ENCODE peak calls at places on chromosomes 12 and 14, in ten cellular contexts. One of them, this sample, is unnamed.

GRCh38 chr12:68012712-68013111 is 23.5 kb downstream of the IFNG-AS1 start:
- DNase-seq in IMR-90: no peak
- DNase-seq in iPS DF 6.9: no peak
- DNase-seq in pancreas: no peak
- DNase-seq in CD8-positive, alpha-beta memory T cell: no peak
- DNase-seq in hepatocyte: no peak
- DNase-seq in ovary: no peak
- DNase-seq in right atrium auricular region: no peak
- DNase-seq in transverse colon: no peak
- DNase-seq in tibial artery: no peak
- DNase-seq in this sample: no peak

GRCh38 chr12:64098709-64099354 is 123.3 kb downstream of the KICS2 start:
- DNase-seq in IMR-90: peak; percentile 84
- DNase-seq in iPS DF 6.9: no peak
- DNase-seq in pancreas: peak; percentile 25
- DNase-seq in CD8-positive, alpha-beta memory T cell: no peak
- DNase-seq in hepatocyte: no peak
- DNase-seq in ovary: no peak
- DNase-seq in right atrium auricular region: no peak
- DNase-seq in transverse colon: no peak
- DNase-seq in tibial artery: no peak
- DNase-seq in this sample: no peak

GRCh38 chr14:68248481-68249255 is 429.1 kb downstream of the RAD51B start:
- DNase-seq in IMR-90: peak; percentile 78
- DNase-seq in iPS DF 6.9: no peak
- DNase-seq in pancreas: no peak
- DNase-seq in CD8-positive, alpha-beta memory T cell: peak; percentile 57
- DNase-seq in hepatocyte: peak; percentile 74
- DNase-seq in ovary: peak; percentile 60
- DNase-seq in right atrium auricular region: peak; percentile 61
- DNase-seq in transverse colon: no peak
- DNase-seq in tibial artery: no peak
- DNase-seq in this sample: no peak

GRCh38 chr12:130965214-130965613 is 11.5 kb downstream of the ADGRD1 start:
- DNase-seq in IMR-90: no peak
- DNase-seq in iPS DF 6.9: no peak
- DNase-seq in pancreas: no peak
- DNase-seq in CD8-positive, alpha-beta memory T cell: no peak
- DNase-seq in hepatocyte: no peak
- DNase-seq in ovary: no peak
- DNase-seq in right atrium auricular region: no peak
- DNase-seq in transverse colon: no peak
- DNase-seq in tibial artery: no peak
- DNase-seq in this sample: no peak

GRCh38 chr12:104779134-104779533 is 179.0 kb downstream of the SLC41A2 start:
- DNase-seq in IMR-90: no peak
- DNase-seq in iPS DF 6.9: no peak
- DNase-seq in pancreas: no peak
- DNase-seq in CD8-positive, alpha-beta memory T cell: no peak
- DNase-seq in hepatocyte: no peak
- DNase-seq in ovary: no peak
- DNase-seq in right atrium auricular region: no peak
- DNase-seq in transverse colon: no peak
- DNase-seq in tibial artery: no peak
- DNase-seq in this sample: no peak

GRCh38 chr14:71551291-71551955 is 380.8 kb upstream of the RGS6 start:
- DNase-seq in IMR-90: peak; percentile 84
- DNase-seq in iPS DF 6.9: no peak
- DNase-seq in pancreas: no peak
- DNase-seq in CD8-positive, alpha-beta memory T cell: no peak
- DNase-seq in hepatocyte: peak; percentile 43
- DNase-seq in ovary: no peak
- DNase-seq in right atrium auricular region: no peak
- DNase-seq in transverse colon: no peak
- DNase-seq in tibial artery: no peak
- DNase-seq in this sample: no peak

GRCh38 chr14:52267501-52268190 is at the start of gene PTGDR:
- DNase-seq in IMR-90: no peak
- DNase-seq in iPS DF 6.9: no peak
- DNase-seq in pancreas: no peak
- DNase-seq in CD8-positive, alpha-beta memory T cell: peak; percentile 28
- DNase-seq in hepatocyte: peak; percentile 16
- DNase-seq in ovary: no peak
- DNase-seq in right atrium auricular region: no peak
- DNase-seq in transverse colon: peak; percentile 82
- DNase-seq in tibial artery: peak; percentile 35
- DNase-seq in this sample: peak; percentile 11

GRCh38 chr12:79776111-79776510 is 85.3 kb upstream of the PAWR start:
- DNase-seq in IMR-90: peak; percentile 68
- DNase-seq in iPS DF 6.9: no peak
- DNase-seq in pancreas: no peak
- DNase-seq in CD8-positive, alpha-beta memory T cell: no peak
- DNase-seq in hepatocyte: no peak
- DNase-seq in ovary: no peak
- DNase-seq in right atrium auricular region: no peak
- DNase-seq in transverse colon: no peak
- DNase-seq in tibial artery: no peak
- DNase-seq in this sample: no peak

GRCh38 chr14:100067971-100068959 is 3.0 kb downstream of the EVL start:
- DNase-seq in IMR-90: peak; percentile 50
- DNase-seq in iPS DF 6.9: no peak
- DNase-seq in pancreas: no peak
- DNase-seq in CD8-positive, alpha-beta memory T cell: peak; percentile 93
- DNase-seq in hepatocyte: no peak
- DNase-seq in ovary: no peak
- DNase-seq in right atrium auricular region: peak; percentile 74
- DNase-seq in transverse colon: peak; percentile 66
- DNase-seq in tibial artery: peak; percentile 45
- DNase-seq in this sample: peak; percentile 72

GRCh38 chr14:77965919-77966435 is 166.1 kb downstream of the ADCK1 start:
- DNase-seq in IMR-90: peak; percentile 8
- DNase-seq in iPS DF 6.9: no peak
- DNase-seq in pancreas: peak; percentile 18
- DNase-seq in CD8-positive, alpha-beta memory T cell: no peak
- DNase-seq in hepatocyte: peak; percentile 55
- DNase-seq in ovary: no peak
- DNase-seq in right atrium auricular region: no peak
- DNase-seq in transverse colon: no peak
- DNase-seq in tibial artery: no peak
- DNase-seq in this sample: no peak

GRCh38 chr14:21326972-21327371 is 47.1 kb downstream of the RPGRIP1 start:
- DNase-seq in IMR-90: no peak
- DNase-seq in iPS DF 6.9: no peak
- DNase-seq in pancreas: no peak
- DNase-seq in CD8-positive, alpha-beta memory T cell: no peak
- DNase-seq in hepatocyte: no peak
- DNase-seq in ovary: no peak
- DNase-seq in right atrium auricular region: no peak
- DNase-seq in transverse colon: no peak
- DNase-seq in tibial artery: no peak
- DNase-seq in this sample: no peak

GRCh38 chr14:63551338-63551737 is 8.2 kb upstream of the PPP2R5E start:
- DNase-seq in IMR-90: peak; percentile 69
- DNase-seq in iPS DF 6.9: no peak
- DNase-seq in pancreas: no peak
- DNase-seq in CD8-positive, alpha-beta memory T cell: no peak
- DNase-seq in hepatocyte: no peak
- DNase-seq in ovary: no peak
- DNase-seq in right atrium auricular region: no peak
- DNase-seq in transverse colon: no peak
- DNase-seq in tibial artery: no peak
- DNase-seq in this sample: no peak

GRCh38 chr12:115079760-115080159 is 395.8 kb upstream of the TBX3 start:
- DNase-seq in IMR-90: no peak
- DNase-seq in iPS DF 6.9: no peak
- DNase-seq in pancreas: peak; percentile 52
- DNase-seq in CD8-positive, alpha-beta memory T cell: no peak
- DNase-seq in hepatocyte: peak; percentile 53
- DNase-seq in ovary: no peak
- DNase-seq in right atrium auricular region: no peak
- DNase-seq in transverse colon: no peak
- DNase-seq in tibial artery: no peak
- DNase-seq in this sample: no peak

GRCh38 chr12:45730116-45730841 is 773 bp downstream of the ARID2 start:
- DNase-seq in IMR-90: peak; percentile 43
- DNase-seq in iPS DF 6.9: no peak
- DNase-seq in pancreas: peak; percentile 34
- DNase-seq in CD8-positive, alpha-beta memory T cell: peak; percentile 75
- DNase-seq in hepatocyte: peak; percentile 62
- DNase-seq in ovary: peak; percentile 58
- DNase-seq in right atrium auricular region: no peak
- DNase-seq in transverse colon: peak; percentile 52
- DNase-seq in tibial artery: peak; percentile 34
- DNase-seq in this sample: peak; percentile 65

GRCh38 chr14:63438065-63438757 is 105.0 kb downstream of the PPP2R5E start:
- DNase-seq in IMR-90: peak; percentile 92
- DNase-seq in iPS DF 6.9: no peak
- DNase-seq in pancreas: peak; percentile 80
- DNase-seq in CD8-positive, alpha-beta memory T cell: peak; percentile 8
- DNase-seq in hepatocyte: peak; percentile 58
- DNase-seq in ovary: peak; percentile 67
- DNase-seq in right atrium auricular region: peak; percentile 77
- DNase-seq in transverse colon: peak; percentile 58
- DNase-seq in tibial artery: peak; percentile 64
- DNase-seq in this sample: no peak

GRCh38 chr12:20410746-20411145 is 42.4 kb downstream of the PDE3A start:
- DNase-seq in IMR-90: no peak
- DNase-seq in iPS DF 6.9: no peak
- DNase-seq in pancreas: no peak
- DNase-seq in CD8-positive, alpha-beta memory T cell: no peak
- DNase-seq in hepatocyte: no peak
- DNase-seq in ovary: no peak
- DNase-seq in right atrium auricular region: no peak
- DNase-seq in transverse colon: no peak
- DNase-seq in tibial artery: no peak
- DNase-seq in this sample: no peak

GRCh38 chr12:54227376-54227775 is 38.6 kb upstream of the SMUG1 start:
- DNase-seq in IMR-90: no peak
- DNase-seq in iPS DF 6.9: no peak
- DNase-seq in pancreas: no peak
- DNase-seq in CD8-positive, alpha-beta memory T cell: no peak
- DNase-seq in hepatocyte: no peak
- DNase-seq in ovary: no peak
- DNase-seq in right atrium auricular region: no peak
- DNase-seq in transverse colon: no peak
- DNase-seq in tibial artery: no peak
- DNase-seq in this sample: no peak

GRCh38 chr12:15712823-15713663 is 76.1 kb downstream of the EPS8 start:
- DNase-seq in IMR-90: no peak
- DNase-seq in iPS DF 6.9: no peak
- DNase-seq in pancreas: peak; percentile 46
- DNase-seq in CD8-positive, alpha-beta memory T cell: no peak
- DNase-seq in hepatocyte: peak; percentile 33
- DNase-seq in ovary: peak; percentile 63
- DNase-seq in right atrium auricular region: peak; percentile 77
- DNase-seq in transverse colon: peak; percentile 81
- DNase-seq in tibial artery: peak; percentile 72
- DNase-seq in this sample: no peak

GRCh38 chr14:74585406-74586335 is 26.4 kb downstream of the LTBP2 start:
- DNase-seq in IMR-90: no peak
- DNase-seq in iPS DF 6.9: no peak
- DNase-seq in pancreas: no peak
- DNase-seq in CD8-positive, alpha-beta memory T cell: no peak
- DNase-seq in hepatocyte: no peak
- DNase-seq in ovary: peak; percentile 20
- DNase-seq in right atrium auricular region: no peak
- DNase-seq in transverse colon: no peak
- DNase-seq in tibial artery: no peak
- DNase-seq in this sample: no peak
- H3K27ac ChIP-seq in IMR-90: no peak overlapping the region
- H3K27ac ChIP-seq in iPS DF 6.9: no peak overlapping the region
- H3K27ac ChIP-seq in pancreas: no peak overlapping the region
- H3K27ac ChIP-seq in CD8-positive, alpha-beta memory T cell: no peak overlapping the region
- H3K27ac ChIP-seq in hepatocyte: no peak overlapping the region
- H3K27ac ChIP-seq in ovary: no peak overlapping the region
- H3K27ac ChIP-seq in right atrium auricular region: no peak overlapping the region
- H3K27ac ChIP-seq in transverse colon: no peak overlapping the region
- H3K27ac ChIP-seq in tibial artery: peak overlapping the region; percentile 61
- H3K27ac ChIP-seq in this sample: no peak overlapping the region

DNA sequence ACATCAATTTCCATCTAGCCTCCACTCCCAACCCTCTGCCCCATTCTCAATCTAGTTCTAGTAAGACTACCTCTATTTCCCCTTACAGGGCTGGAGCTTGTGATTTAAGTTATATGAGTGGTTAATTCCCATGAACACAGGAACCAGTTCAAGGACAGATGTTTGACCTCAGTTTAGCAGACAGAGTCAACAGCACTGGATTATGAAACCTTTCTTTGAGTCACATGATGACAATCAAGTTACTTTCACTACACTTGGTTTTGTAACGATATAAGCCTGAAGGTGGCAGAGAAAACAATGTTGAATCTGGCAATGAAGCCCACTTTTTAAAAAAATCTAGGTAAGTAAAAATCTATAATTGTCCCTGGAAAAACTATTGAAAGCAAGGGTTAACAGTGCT is 1646.2 kb upstream of the FLRT2 start:
- DNase-seq in IMR-90: no peak
- DNase-seq in iPS DF 6.9: no peak
- DNase-seq in pancreas: no peak
- DNase-seq in CD8-positive, alpha-beta memory T cell: no peak
- DNase-seq in hepatocyte: no peak
- DNase-seq in ovary: no peak
- DNase-seq in right atrium auricular region: no peak
- DNase-seq in transverse colon: no peak
- DNase-seq in tibial artery: no peak
- DNase-seq in this sample: no peak
- H3K9me3 ChIP-seq in IMR-90: no peaks in the 10 kb centered on the region
- H3K9me3 ChIP-seq in iPS DF 6.9: no peaks in the 10 kb centered on the region
- H3K9me3 ChIP-seq in pancreas: no peaks in the 10 kb centered on the region
- H3K9me3 ChIP-seq in CD8-positive, alpha-beta memory T cell: no peaks in the 10 kb centered on the region
- H3K9me3 ChIP-seq in hepatocyte: no peaks in the 10 kb centered on the region
- H3K9me3 ChIP-seq in ovary: no peaks in the 10 kb centered on the region
- H3K9me3 ChIP-seq in right atrium auricular region: no peaks in the 10 kb centered on the region
- H3K9me3 ChIP-seq in transverse colon: no peaks in the 10 kb centered on the region
- H3K9me3 ChIP-seq in tibial artery: no peaks in the 10 kb centered on the region
- H3K9me3 ChIP-seq in this sample: no peaks in the 10 kb centered on the region

DNA sequence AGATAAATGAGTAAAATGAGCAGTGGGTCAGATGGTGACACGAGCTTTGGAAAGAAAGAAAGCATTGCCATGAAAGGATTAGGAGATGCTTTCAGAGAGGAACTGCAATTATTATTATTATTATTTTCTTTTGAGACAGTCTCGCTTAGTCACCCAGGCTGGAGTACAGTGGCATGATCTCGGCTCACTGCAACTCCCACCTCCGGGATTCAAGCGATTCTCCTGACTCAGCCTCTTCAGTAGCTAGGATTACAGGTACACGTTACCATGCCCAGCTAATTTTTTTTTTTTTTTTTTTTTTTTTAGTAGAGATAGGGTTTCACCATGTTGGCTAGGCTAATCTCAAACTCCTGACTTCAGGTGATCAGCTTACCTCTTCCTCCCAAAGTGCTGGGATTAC is 77.4 kb downstream of the ST8SIA1 start:
- DNase-seq in IMR-90: no peak
- DNase-seq in iPS DF 6.9: no peak
- DNase-seq in pancreas: no peak
- DNase-seq in CD8-positive, alpha-beta memory T cell: no peak
- DNase-seq in hepatocyte: peak; percentile 28
- DNase-seq in ovary: no peak
- DNase-seq in right atrium auricular region: no peak
- DNase-seq in transverse colon: no peak
- DNase-seq in tibial artery: no peak
- DNase-seq in this sample: no peak
- H3K27me3 ChIP-seq in IMR-90: peaks cover 6% of the 10 kb centered on the region
- H3K27me3 ChIP-seq in iPS DF 6.9: no peaks in the 10 kb centered on the region
- H3K27me3 ChIP-seq in pancreas: peaks cover 4% of the 10 kb centered on the region
- H3K27me3 ChIP-seq in CD8-positive, alpha-beta memory T cell: no peaks in the 10 kb centered on the region
- H3K27me3 ChIP-seq in hepatocyte: no peaks in the 10 kb centered on the region
- H3K27me3 ChIP-seq in ovary: no peaks in the 10 kb centered on the region
- H3K27me3 ChIP-seq in right atrium auricular region: no peaks in the 10 kb centered on the region
- H3K27me3 ChIP-seq in transverse colon: no peaks in the 10 kb centered on the region
- H3K27me3 ChIP-seq in tibial artery: no peaks in the 10 kb centered on the region
- H3K27me3 ChIP-seq in this sample: no peaks in the 10 kb centered on the region

GRCh38 chr12:101951002-101951670 is 73.8 kb downstream of the DRAM1 start:
- DNase-seq in IMR-90: no peak
- DNase-seq in iPS DF 6.9: no peak
- DNase-seq in pancreas: no peak
- DNase-seq in CD8-positive, alpha-beta memory T cell: no peak
- DNase-seq in hepatocyte: no peak
- DNase-seq in ovary: no peak
- DNase-seq in right atrium auricular region: no peak
- DNase-seq in transverse colon: no peak
- DNase-seq in tibial artery: no peak
- DNase-seq in this sample: no peak
- H3K27ac ChIP-seq in IMR-90: no peak overlapping the region
- H3K27ac ChIP-seq in iPS DF 6.9: no peak overlapping the region
- H3K27ac ChIP-seq in pancreas: no peak overlapping the region
- H3K27ac ChIP-seq in CD8-positive, alpha-beta memory T cell: no peak overlapping the region
- H3K27ac ChIP-seq in hepatocyte: no peak overlapping the region
- H3K27ac ChIP-seq in ovary: no peak overlapping the region
- H3K27ac ChIP-seq in right atrium auricular region: no peak overlapping the region
- H3K27ac ChIP-seq in transverse colon: no peak overlapping the region
- H3K27ac ChIP-seq in tibial artery: no peak overlapping the region
- H3K27ac ChIP-seq in this sample: no peak overlapping the region